ENCODE peak calls at places on chromosome 13, in eight cellular contexts. L is endodermal cell; Z is foreskin fibroblast; A is stimulated activated CD8-positive, alpha-beta memory T cell treated with anti-CD3 and anti-CD28 coated beads, Interleukin-2, amount 100 ng/mL, for 1 hour; C is left cardiac atrium; W is posterior cingulate gyrus; X is cardiac muscle cell; F is T-helper 2 cell. N is an unnamed sample.

GRCh38 chr13:19927117-19927734 is 31.3 kb upstream of the ZMYM2 start:
- DNase-seq in Z (peak), C (no peak), W (no peak), A (no peak), L (no peak), F (no peak), X (no peak), N (peak)

GRCh38 chr13:49540552-49540951 is 44.8 kb downstream of the PHF11 start:
- DNase-seq in L (no peak), X (no peak), W (no peak), F (no peak), A (no peak), Z (peak), C (no peak), N (peak)

GRCh38 chr13:32938907-32939306 is 77.3 kb upstream of the KL start:
- DNase-seq in W (no peak), X (no peak), C (no peak), L (no peak), Z (peak), F (no peak), A (no peak), N (peak)

GRCh38 chr13:113080901-113081521 is 24.6 kb upstream of the F7 start:
- DNase-seq in A (no peak), X (peak), C (no peak), L (no peak), Z (no peak), F (no peak), W (no peak), N (no peak)

GRCh38 chr13:111139874-111140561 is 24.9 kb downstream of the ARHGEF7 start:
- DNase-seq in A (no peak), W (no peak), Z (no peak), F (no peak), L (no peak), C (no peak), X (no peak), N (no peak)

GRCh38 chr13:39224841-39225240 is 186.6 kb downstream of the NHLRC3 start:
- DNase-seq in W (no peak), C (no peak), A (no peak), F (no peak), L (no peak), Z (no peak), X (no peak), N (no peak)

GRCh38 chr13:103297083-103297482 is 230.9 kb upstream of the SLC10A2 start:
- DNase-seq in W (no peak), C (no peak), X (no peak), L (no peak), F (no peak), A (no peak), Z (no peak), N (no peak)

GRCh38 chr13:95530178-95530577 is 22.3 kb upstream of the CLDN10 start:
- DNase-seq in W (no peak), C (no peak), X (no peak), A (no peak), Z (peak), L (no peak), F (no peak), N (peak)

GRCh38 chr13:101942038-101942437 is 459.8 kb downstream of the FGF14 start:
- DNase-seq in F (no peak), A (no peak), X (peak), Z (peak), C (no peak), W (no peak), L (peak), N (peak)

GRCh38 chr13:112366907-112367646 is 9.1 kb upstream of the SPACA7 start:
- DNase-seq in L (no peak), Z (no peak), C (no peak), A (no peak), F (no peak), W (no peak), X (no peak), N (no peak)

GRCh38 chr13:96947343-96947910 is 46.8 kb downstream of the OXGR1 start:
- DNase-seq in X (no peak), Z (no peak), L (no peak), A (no peak), W (no peak), F (no peak), C (no peak), N (no peak)

GRCh38 chr13:50387124-50387581 is 371.9 kb downstream of the KCNRG start:
- DNase-seq in F (peak), C (peak), Z (peak), W (no peak), A (peak), L (peak), X (peak), N (no peak)

GRCh38 chr13:39047560-39047959 is 9.3 kb downstream of the NHLRC3 start:
- DNase-seq in Z (no peak), X (no peak), F (no peak), C (no peak), W (no peak), A (no peak), L (peak), N (no peak)

GRCh38 chr13:106326751-106327150 is 208.7 kb downstream of the EFNB2 start:
- DNase-seq in W (no peak), C (no peak), L (no peak), X (no peak), F (no peak), A (no peak), Z (no peak), N (no peak)

GRCh38 chr13:100872761-100873160 is 198.2 kb upstream of the TMTC4 start:
- DNase-seq in A (no peak), F (no peak), L (no peak), C (no peak), W (no peak), X (no peak), Z (peak), N (no peak)

GRCh38 chr13:27276188-27276587 is 5.6 kb downstream of the RASL11A start:
- DNase-seq in Z (peak), X (no peak), W (no peak), L (no peak), C (no peak), A (no peak), F (no peak), N (no peak)

GRCh38 chr13:43356566-43356965 is 333.2 kb downstream of the DNAJC15 start:
- DNase-seq in A (no peak), F (no peak), Z (peak), L (no peak), X (no peak), C (no peak), W (no peak), N (no peak)

GRCh38 chr13:111345682-111346081 is 25.2 kb downstream of the TEX29 start:
- DNase-seq in Z (no peak), A (no peak), F (no peak), W (no peak), X (no peak), C (no peak), L (no peak), N (no peak)

GRCh38 chr13:47672245-47672975 is 328.7 kb downstream of the SUCLA2 start:
- DNase-seq in C (no peak), X (no peak), F (no peak), A (no peak), L (no peak), Z (peak), W (no peak), N (no peak)

GRCh38 chr13:113028336-113029060 is 59.5 kb downstream of the MCF2L start:
- DNase-seq in C (no peak), F (no peak), L (no peak), Z (no peak), W (no peak), X (no peak), A (no peak), N (no peak)

GRCh38 chr13:32629313-32629712 is 43.1 kb downstream of the PDS5B start:
- DNase-seq in Z (no peak), C (no peak), X (no peak), F (no peak), L (no peak), W (no peak), A (no peak), N (no peak)

GRCh38 chr13:31982540-31982939 is 49.0 kb upstream of the FRY start:
- DNase-seq in C (peak), L (no peak), Z (peak), F (no peak), W (no peak), X (no peak), A (no peak), N (peak)

GRCh38 chr13:95745289-95745688 is 68.3 kb downstream of the DNAJC3 start:
- DNase-seq in L (peak), A (no peak), W (no peak), C (no peak), F (no peak), Z (no peak), X (peak), N (no peak)

GRCh38 chr13:28493740-28494536 is 990 bp downstream of the FLT1 start:
- DNase-seq in A (no peak), F (no peak), Z (peak), W (no peak), L (peak), X (peak), C (peak), N (no peak)

GRCh38 chr13:35190241-35190640 is 248.2 kb downstream of the NBEA start:
- DNase-seq in X (no peak), L (no peak), C (no peak), W (no peak), Z (peak), A (no peak), F (no peak), N (no peak)

GRCh38 chr13:30234763-30235162 is 72.6 kb downstream of the KATNAL1 start:
- DNase-seq in Z (no peak), F (no peak), W (no peak), X (no peak), C (no peak), A (no peak), L (no peak), N (no peak)

GRCh38 chr13:53782400-53783030 is 753.9 kb downstream of the OLFM4 start:
- DNase-seq in X (peak), L (peak), W (no peak), F (no peak), Z (peak), C (no peak), A (no peak), N (peak)

GRCh38 chr13:35694549-35695233 is 218.2 kb upstream of the MAB21L1 start:
- DNase-seq in C (no peak), F (no peak), L (peak), Z (no peak), W (no peak), X (no peak), A (no peak), N (no peak)